ENCODE peak calls at places on chromosomes 11 and 22, in eight cellular contexts. T is lung, E is transverse colon, Y is uterus, M is BJ, L is left ventricle myocardium inferior, A is mammary epithelial cell, S is fibroblast of mammary gland. J is an unnamed sample.

GRCh38 chr11:70509476-70509875 is 111.1 kb downstream of the CTTN start:
- DNase-seq in M (no peak), T (no peak), A (no peak), L (peak; percentile 0), E (no peak), Y (no peak), S (no peak), J (no peak)

GRCh38 chr11:9799901-9800300 is 136.0 kb downstream of the SWAP70 start:
- DNase-seq in M (no peak), L (no peak), E (no peak), A (no peak), Y (no peak), T (no peak), S (no peak), J (no peak)

GRCh38 chr22:39733191-39733590 is 160.4 kb downstream of the ENTHD1 start:
- DNase-seq in A (no peak), M (no peak), T (no peak), L (no peak), Y (no peak), S (no peak), E (no peak), J (no peak)

GRCh38 chr11:91625495-91625894 is 599.1 kb upstream of the FAT3 start:
- DNase-seq in E (no peak), A (no peak), Y (no peak), M (no peak), S (no peak), T (no peak), L (no peak), J (no peak)

GRCh38 chr11:2944953-2945756 is 15.9 kb upstream of the PHLDA2 start:
- DNase-seq in M (peak; percentile 54), Y (peak; percentile 89), L (peak; percentile 91), E (peak; percentile 86), A (peak; percentile 62), T (peak; percentile 90), S (peak; percentile 86), J (no peak)

GRCh38 chr22:33971561-33971961 is 51.3 kb upstream of the LARGE1 start:
- DNase-seq in L (no peak), A (peak; percentile 89), E (no peak), M (no peak), Y (no peak), S (no peak), T (no peak), J (no peak)

GRCh38 chr11:126363706-126364245 is 8.3 kb downstream of the ST3GAL4 start:
- DNase-seq in T (no peak), L (peak; percentile 26), S (no peak), Y (peak; percentile 17), A (no peak), E (no peak), M (no peak), J (no peak)

GRCh38 chr11:2826679-2827056 is 58.9 kb downstream of the CDKN1C start:
- DNase-seq in M (no peak), T (no peak), E (no peak), S (no peak), L (peak; percentile 17), A (no peak), Y (no peak), J (no peak)

GRCh38 chr11:74004694-74005615 is 3.9 kb downstream of the UCP3 start:
- DNase-seq in L (no peak), A (no peak), E (peak; percentile 61), T (no peak), S (no peak), Y (no peak), M (no peak), J (no peak)

GRCh38 chr22:39535302-39535805 is 2.8 kb upstream of the RPS19BP1 start:
- DNase-seq in A (no peak), E (no peak), L (no peak), T (no peak), Y (no peak), S (no peak), M (no peak), J (no peak)

GRCh38 chr11:93025558-93026255 is 56.3 kb downstream of the MTNR1B start:
- DNase-seq in M (no peak), L (no peak), E (no peak), T (no peak), S (peak; percentile 39), Y (no peak), A (peak; percentile 25), J (no peak)

GRCh38 chr11:26522912-26523610 is 49.0 kb downstream of the MUC15 start:
- DNase-seq in E (no peak), Y (no peak), L (no peak), M (no peak), T (no peak), A (peak; percentile 25), S (peak; percentile 68), J (peak; percentile 4)

GRCh38 chr11:32333335-32333991 is 101.9 kb downstream of the WT1 start:
- DNase-seq in A (peak; percentile 21), Y (peak; percentile 80), S (peak; percentile 48), M (no peak), T (peak; percentile 74), L (peak; percentile 42), E (peak; percentile 55), J (no peak)

GRCh38 chr11:67384851-67385366 is 6.9 kb upstream of the RAD9A start:
- DNase-seq in Y (no peak), E (no peak), S (peak; percentile 54), T (no peak), M (no peak), L (no peak), A (peak; percentile 76), J (no peak)

GRCh38 chr11:67463680-67464410 is 5.2 kb downstream of the TMEM134 start:
- DNase-seq in M (no peak), E (peak; percentile 69), L (peak; percentile 45), T (peak; percentile 59), A (peak; percentile 82), S (no peak), Y (peak; percentile 46), J (no peak)

GRCh38 chr22:24129980-24130379 is 51.3 kb upstream of the SUSD2 start:
- DNase-seq in Y (no peak), E (no peak), A (no peak), S (no peak), M (no peak), T (no peak), L (peak; percentile 5), J (no peak)

GRCh38 chr22:45212992-45213751 is 27.5 kb downstream of the KIAA0930 start:
- DNase-seq in A (peak; percentile 26), L (peak; percentile 48), T (no peak), M (no peak), S (peak; percentile 87), Y (peak; percentile 49), E (peak; percentile 27), J (no peak)

GRCh38 chr22:22897036-22897435 is 9.4 kb downstream of the IGLL5 start:
- DNase-seq in T (no peak), A (no peak), Y (no peak), E (no peak), L (no peak), M (no peak), S (no peak), J (no peak)

GRCh38 chr11:36306888-36307287 is 10.8 kb downstream of the PRR5L start:
- DNase-seq in S (peak; percentile 60), A (no peak), Y (no peak), L (no peak), E (no peak), T (no peak), M (no peak), J (no peak)

GRCh38 chr22:17921871-17922821 is 102.2 kb downstream of the MICAL3 start:
- DNase-seq in E (peak; percentile 53), T (no peak), Y (no peak), L (peak; percentile 54), S (no peak), M (no peak), A (peak; percentile 31), J (no peak)
- TF ChIP-seq CTCF in E (no peak), T (no peak), Y (no peak), L (no peak), S (no peak), M (no peak), A (no peak), J (no peak)

DNA sequence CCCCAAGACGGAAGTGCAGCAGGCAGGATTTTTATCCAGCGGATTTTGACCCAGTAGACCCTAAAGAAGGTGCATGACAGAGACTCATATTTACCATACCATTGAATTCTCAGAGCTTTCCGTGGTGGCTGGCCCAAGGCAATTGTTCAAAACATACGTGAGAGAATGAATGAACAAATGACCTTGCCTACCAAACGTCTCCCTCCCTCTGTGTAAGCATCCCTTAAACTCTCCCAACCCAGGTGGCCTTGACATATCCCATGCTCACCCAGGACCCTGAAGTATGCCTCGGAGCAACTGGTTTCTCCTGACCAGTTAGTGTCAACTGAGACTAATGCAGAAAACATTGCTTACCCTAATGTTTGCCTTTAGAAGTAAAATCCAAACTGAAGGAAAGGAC is 154.9 kb downstream of the TEAD1 start:
- DNase-seq in Y (no peak), L (no peak), E (no peak), S (no peak), T (no peak), A (no peak), M (no peak), J (no peak)
- H3K4me3 ChIP-seq in Y (no peak overlapping the region), L (peak overlapping the region; percentile 60), E (no peak overlapping the region), S (no peak overlapping the region), T (no peak overlapping the region), A (no peak overlapping the region), M (no peak overlapping the region), J (peak overlapping the region; percentile 22)

DNA sequence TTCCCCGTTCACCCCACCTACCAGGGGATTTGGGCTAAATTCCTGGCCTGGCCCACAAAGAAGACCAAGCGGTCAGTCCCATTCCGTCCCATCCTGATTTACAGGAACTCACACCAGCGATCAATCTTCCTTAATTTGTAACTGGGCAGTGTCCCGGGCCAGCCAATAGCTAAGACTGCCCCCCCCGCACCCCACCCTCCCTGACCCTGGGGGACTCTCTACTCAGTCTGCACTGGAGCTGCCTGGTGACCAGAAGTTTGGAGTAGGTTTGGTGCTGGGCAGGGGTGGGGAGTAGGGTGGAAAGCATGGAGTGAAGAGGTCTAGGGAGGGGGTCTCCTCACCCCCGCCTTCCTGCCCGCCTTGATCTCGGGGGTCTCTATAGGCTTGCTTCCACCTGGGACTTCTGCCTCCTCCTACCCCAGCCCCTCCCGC is at the start of gene SERPING1:
- DNase-seq in Y (peak; percentile 84), A (no peak), E (peak; percentile 48), S (peak; percentile 79), M (no peak), T (peak; percentile 60), L (peak; percentile 79), J (no peak)
- TF ChIP-seq CTCF in Y (no peak), A (no peak), E (no peak), S (no peak), M (no peak), T (no peak), L (no peak), J (no peak)

GRCh38 chr11:111570796-111571195 is 30.3 kb downstream of the LAYN start:
- DNase-seq in Y (no peak), M (no peak), A (no peak), T (no peak), L (no peak), S (peak; percentile 55), E (no peak), J (no peak)

GRCh38 chr11:111575748-111576147 is 26.5 kb upstream of the SIK2 start:
- DNase-seq in L (no peak), A (no peak), S (no peak), E (no peak), M (no peak), T (no peak), Y (no peak), J (no peak)

GRCh38 chr11:111573821-111574249 is 28.4 kb upstream of the SIK2 start:
- DNase-seq in T (no peak), L (no peak), E (no peak), M (no peak), S (peak; percentile 33), A (no peak), Y (no peak), J (no peak)

GRCh38 chr11:111571829-111572501 is 30.3 kb upstream of the SIK2 start:
- DNase-seq in L (no peak), E (no peak), M (no peak), T (no peak), A (no peak), S (peak; percentile 47), Y (no peak), J (no peak)

GRCh38 chr11:111574373-111575230 is 27.6 kb upstream of the SIK2 start:
- DNase-seq in M (no peak), Y (no peak), E (no peak), T (no peak), L (no peak), S (no peak), A (no peak), J (no peak)
- H3K4me3 ChIP-seq in M (no peak overlapping the region), Y (no peak overlapping the region), E (no peak overlapping the region), T (no peak overlapping the region), L (peak overlapping the region; percentile 53), S (no peak overlapping the region), A (no peak overlapping the region), J (no peak overlapping the region)

J was measured in GM12864.